ENCODE peak calls at places on chromosome 17, in five cellular contexts. Y is lung, U is IMR-90, P is suprapubic skin, K is uterus. J is an unnamed sample. For H3K4me1, the result is how much of the 10 kb centered on the place peaks cover.

GRCh38 chr17:75637561-75637960 is 4.3 kb downstream of the SMIM5 start:
- DNase-seq in K (no peak), Y (no peak), P (no peak), U (no peak), J (no peak)

GRCh38 chr17:4551141-4551540 is 4.0 kb downstream of the MYBBP1A start:
- DNase-seq in P (no peak), U (no peak), Y (no peak), K (no peak), J (no peak)

GRCh38 chr17:57434361-57434760 is 178.0 kb downstream of the MSI2 start:
- DNase-seq in U (no peak), Y (no peak), K (no peak), P (no peak), J (no peak)

GRCh38 chr17:72287586-72287985 is 166.8 kb downstream of the SOX9 start:
- DNase-seq in U (no peak), K (no peak), P (no peak), Y (peak), J (no peak)

GRCh38 chr17:31393749-31394146 is 2.3 kb downstream of the RAB11FIP4 start:
- DNase-seq in K (no peak), P (no peak), Y (no peak), U (no peak), J (no peak)

GRCh38 chr17:81398170-81398854 is 3.1 kb downstream of the BAHCC1 start:
- DNase-seq in K (no peak), P (no peak), Y (no peak), U (peak), J (peak)

GRCh38 chr17:82973456-82974135 is 105.8 kb upstream of the METRNL start:
- DNase-seq in U (no peak), P (no peak), Y (no peak), K (no peak), J (no peak)

GRCh38 chr17:34163681-34164080 is 91.4 kb upstream of the CCL2 start:
- DNase-seq in K (no peak), U (peak), Y (no peak), P (no peak), J (no peak)

GRCh38 chr17:21173543-21173942 is 40.4 kb downstream of the TMEM11 start:
- DNase-seq in K (no peak), Y (no peak), U (no peak), P (no peak), J (no peak)

GRCh38 chr17:29433551-29433950 is 43.4 kb downstream of the TAOK1 start:
- DNase-seq in U (no peak), K (no peak), P (no peak), Y (no peak), J (no peak)

GRCh38 chr17:68346448-68346847 is 55.2 kb downstream of the ARSG start:
- DNase-seq in P (no peak), U (no peak), Y (peak), K (no peak), J (no peak)

GRCh38 chr17:59516451-59516850 is 49.0 kb upstream of the DHX40 start:
- DNase-seq in K (no peak), P (no peak), U (no peak), Y (no peak), J (no peak)

GRCh38 chr17:71032746-71033273 is 863.5 kb downstream of the KCNJ2 start:
- DNase-seq in U (no peak), P (no peak), Y (no peak), K (no peak), J (no peak)

GRCh38 chr17:69874220-69874670 is 200.8 kb upstream of the KCNJ16 start:
- DNase-seq in K (no peak), P (no peak), U (peak), Y (no peak), J (peak)
- H3K4me1 ChIP-seq in K (under half), P (under half), U (under half), Y (under half), J (under half)

DNA sequence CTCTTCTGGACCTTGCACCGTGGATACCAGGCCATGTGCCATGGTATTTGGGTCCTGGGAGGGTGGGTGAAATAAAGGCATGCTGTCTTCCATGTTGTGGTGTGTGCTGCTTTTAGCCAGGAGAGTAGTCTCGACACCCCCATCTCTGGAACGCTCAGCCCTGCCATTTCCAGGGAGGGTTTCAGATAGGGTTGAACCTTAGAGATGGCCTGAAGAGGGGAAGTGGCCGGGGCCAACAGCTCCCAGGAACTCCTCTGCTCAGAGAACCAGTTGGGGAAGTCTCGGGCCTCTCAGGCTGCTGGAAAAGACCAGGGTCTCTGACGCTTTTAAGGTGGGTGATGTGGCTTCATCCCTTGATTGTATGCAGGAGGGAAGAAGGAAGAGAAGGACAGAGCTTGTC is 17.8 kb downstream of the GUCY2D start:
- DNase-seq in U (no peak), Y (no peak), P (no peak), K (no peak), J (no peak)
- H3K27ac ChIP-seq in U (no peak), Y (no peak), P (no peak), K (no peak), J (no peak)

DNA sequence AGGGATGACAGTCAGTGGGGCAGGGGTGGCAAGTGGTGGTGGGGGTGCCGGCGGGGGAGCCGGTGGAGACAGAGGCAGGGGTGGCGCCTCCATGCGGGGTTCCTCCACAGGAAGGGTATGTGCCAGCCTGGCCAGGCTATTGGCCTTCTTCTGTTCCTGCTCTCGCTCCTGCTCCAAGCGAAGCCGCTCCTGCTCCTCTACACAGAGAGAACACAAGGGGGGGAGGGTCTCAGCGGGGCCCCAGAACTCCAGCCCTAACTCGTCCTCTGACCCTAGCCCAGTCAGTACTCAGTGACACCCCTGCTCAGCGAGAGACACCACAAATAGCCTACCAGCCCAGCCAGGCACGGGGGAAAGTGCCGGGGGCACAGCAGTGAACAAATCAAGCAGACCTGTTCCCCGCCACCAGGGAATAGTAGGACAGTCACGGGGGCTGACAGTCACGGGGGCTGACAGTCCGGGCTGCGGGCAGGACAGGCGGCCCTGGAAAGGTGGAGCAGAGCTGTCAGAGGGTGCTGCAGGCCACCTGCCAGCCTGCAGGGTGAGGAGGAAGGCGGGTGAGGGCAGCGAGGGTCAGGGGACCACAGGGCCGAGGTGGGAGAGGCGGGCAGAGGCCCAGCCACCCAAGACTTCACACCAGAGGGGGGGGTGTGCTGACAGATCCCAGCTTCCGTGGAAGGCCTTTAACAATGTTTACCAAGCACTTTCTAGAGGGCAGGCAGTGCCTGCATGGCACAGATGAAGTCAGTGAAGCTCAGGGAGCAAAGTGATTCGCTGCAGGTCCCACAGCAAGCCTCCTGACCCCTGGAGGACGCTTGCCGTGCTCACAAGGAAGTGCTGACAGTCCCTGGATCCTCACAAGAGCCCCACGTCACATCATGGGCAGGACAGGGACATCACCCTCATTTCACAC is 5.3 kb downstream of the MNT start:
- DNase-seq in K (no peak), Y (peak), P (peak), U (peak), J (no peak)
- H3K4me3 ChIP-seq in K (no peak), Y (no peak), P (no peak), U (no peak), J (no peak)

GRCh38 chr17:61249649-61250301 is 149.9 kb upstream of the TBX2 start:
- DNase-seq in Y (no peak), K (no peak), U (no peak), P (no peak), J (no peak)
- H3K4me1 ChIP-seq in Y (under half), K (under half), U (under half), P (under half), J (under half)

DNA sequence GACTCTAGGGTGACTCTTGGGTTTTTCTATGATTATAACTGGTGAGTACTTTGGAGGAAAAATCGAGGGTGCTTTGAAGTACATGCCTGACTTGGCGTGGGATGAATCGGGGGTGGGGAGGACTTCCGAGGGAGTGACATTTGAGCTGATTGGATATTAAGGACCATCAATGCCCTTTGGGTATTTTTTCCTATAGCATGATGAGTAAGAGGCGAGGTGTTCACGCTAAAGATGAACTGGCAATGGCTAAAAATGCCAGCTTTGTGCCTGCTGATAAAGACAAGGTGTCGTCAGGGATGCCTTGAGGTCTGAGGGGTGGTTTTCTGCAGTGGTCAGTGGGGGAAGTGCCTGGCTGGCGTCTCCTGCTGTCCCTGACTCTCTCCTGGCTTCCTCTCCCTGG is 25.3 kb downstream of the USP43 start:
- DNase-seq in K (no peak), Y (no peak), U (no peak), P (no peak), J (no peak)
- H3K27ac ChIP-seq in K (no peak), Y (no peak), U (no peak), P (no peak), J (no peak)

DNA sequence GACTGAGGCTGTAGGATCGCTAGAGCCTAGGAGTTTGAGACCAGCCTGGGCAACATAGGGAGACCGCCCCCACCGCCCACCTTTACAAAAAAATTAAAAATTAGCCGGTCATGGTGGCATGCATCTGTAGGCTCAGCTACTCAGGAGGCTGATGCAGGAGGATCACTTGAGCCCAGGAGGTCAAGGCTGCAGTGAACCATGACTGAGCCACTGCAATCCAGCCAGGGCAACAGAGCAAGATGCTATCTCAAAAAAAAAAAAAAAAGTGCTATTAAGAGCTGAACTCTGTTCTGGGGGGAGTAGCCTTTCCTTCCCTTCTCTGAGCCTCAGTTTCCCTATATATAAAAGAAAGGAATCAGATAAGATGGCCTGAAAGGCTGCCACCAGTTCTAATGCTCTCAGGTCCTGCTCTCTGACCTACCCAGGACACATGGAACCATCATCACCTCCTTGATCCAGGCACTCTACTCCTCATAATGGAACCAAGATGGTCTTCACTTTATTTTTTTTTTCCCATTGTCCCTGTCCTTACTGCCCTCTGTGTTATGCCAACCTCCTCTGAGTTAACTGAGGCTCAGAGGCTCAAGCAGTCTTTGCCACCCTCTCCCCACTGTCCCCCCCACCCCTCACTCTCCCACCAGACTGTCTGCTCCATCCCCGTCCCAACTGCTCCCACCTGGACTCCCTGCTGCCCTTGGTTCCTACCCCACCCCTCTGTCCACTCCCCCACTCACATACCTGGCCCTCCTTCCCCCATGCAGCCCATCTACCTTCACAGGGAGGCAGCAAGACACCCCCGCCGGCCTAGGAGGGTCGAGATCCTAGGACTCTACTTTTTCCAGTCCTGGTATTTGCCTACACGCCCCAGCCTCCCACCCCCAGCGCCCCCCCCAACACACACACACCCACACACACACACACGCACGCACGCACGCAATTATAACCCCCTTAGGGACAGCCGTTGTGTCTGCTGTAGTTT is 23.8 kb upstream of the EIF1 start:
- DNase-seq in Y (no peak), P (no peak), K (no peak), U (no peak), J (no peak)
- H3K4me3 ChIP-seq in Y (no peak), P (peak), K (peak), U (no peak), J (no peak)

DNA sequence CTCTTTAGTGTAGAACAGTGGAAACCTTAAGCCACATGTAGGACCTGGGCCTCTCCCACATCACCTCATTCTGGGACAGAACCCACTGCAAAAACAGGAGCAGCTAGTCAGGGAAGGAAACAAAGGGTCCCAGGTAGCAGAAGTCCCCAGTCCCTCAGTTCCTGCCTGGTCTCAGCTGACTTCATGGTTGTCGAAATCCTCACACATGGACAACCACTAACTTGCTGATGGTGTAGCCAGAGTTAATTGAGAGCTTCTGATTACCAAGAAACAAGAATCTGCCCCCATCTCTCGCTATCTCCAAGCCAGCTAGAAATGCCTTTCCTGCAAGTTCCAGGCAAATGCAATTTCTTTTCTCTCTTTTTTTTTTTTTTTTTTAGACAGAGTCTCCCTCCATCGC is 3.6 kb upstream of the ARL5C start:
- DNase-seq in U (no peak), K (no peak), P (no peak), Y (no peak), J (no peak)
- H3K4me1 ChIP-seq in U (under half), K (under half), P (under half), Y (under half), J (under half)

GRCh38 chr17:55366020-55366481 is 55.6 kb downstream of the MMD start:
- DNase-seq in K (no peak), P (no peak), Y (no peak), U (no peak), J (no peak)

GRCh38 chr17:55356440-55357328 is 65.0 kb downstream of the MMD start:
- DNase-seq in U (peak), Y (peak), K (peak), P (no peak), J (peak)

DNA sequence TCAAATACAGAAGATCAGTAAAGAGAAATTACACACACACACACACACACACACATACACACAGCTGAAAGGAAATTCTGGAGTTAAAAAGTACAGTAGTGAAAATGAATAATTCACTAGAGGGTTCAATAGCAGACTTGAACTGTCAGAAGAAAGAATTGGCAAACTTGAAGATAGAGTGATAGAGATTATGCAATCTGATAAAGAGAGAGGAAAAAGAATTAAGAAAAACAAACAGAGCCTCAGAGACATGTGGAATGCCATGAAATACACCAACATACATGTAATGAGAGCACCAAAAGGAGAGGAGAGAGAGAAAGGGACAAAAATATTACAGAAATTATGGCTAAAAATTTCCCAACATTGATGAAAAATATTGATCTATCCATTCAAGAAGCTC is 60.7 kb downstream of the MMD start:
- DNase-seq in P (no peak), Y (no peak), K (no peak), U (no peak), J (no peak)
- H3K27ac ChIP-seq in P (no peak), Y (no peak), K (no peak), U (no peak), J (no peak)

GRCh38 chr17:78315355-78316114 is 44.3 kb downstream of the SOCS3 start:
- DNase-seq in Y (peak), U (peak), P (peak), K (peak), J (peak)
- H3K4me3 ChIP-seq in Y (no peak), U (peak), P (peak), K (no peak), J (peak)

GRCh38 chr17:38667099-38667786 is 7.5 kb downstream of the EPOP start:
- DNase-seq in K (peak), U (peak), Y (peak), P (peak), J (peak)
- H3K4me1 ChIP-seq in K (under half), U (under half), Y (under half), P (under half), J (under half)

J was measured in SJSA1.